ENCODE peak calls at places on chromosomes 2 and 18, in nine cellular contexts. V is NCI-H2171 treated with DMSO at 0.1 percent for 48 hours; N is A549; Y is activated CD4-positive, CD25-positive, alpha-beta regulatory T cell; M is NCI-H1417; W is activated CD8-positive, alpha-beta memory T cell treated with anti-CD3 and anti-CD28 coated beads for 48 hours; G is activated T-cell treated with anti-CD3 and anti-CD28 coated beads for 1 hour; B is aorta; P is NCI-H446 treated with DMSO at 0.1 percent for 48 hours. A is an unnamed sample.

GRCh38 chr2:133286326-133286922 is 281.8 kb downstream of the NCKAP5 start:
- DNase-seq in V (no peak), N (no peak), Y (no peak), M (no peak), W (no peak), G (no peak), B (no peak), P (no peak), A (no peak)

GRCh38 chr18:58639751-58640427 is 11.0 kb upstream of the ALPK2 start:
- DNase-seq in V (no peak), N (no peak), Y (no peak), M (no peak), W (no peak), G (no peak), B (no peak), P (no peak), A (no peak)

GRCh38 chr18:5626130-5626880 is 82.5 kb upstream of the EPB41L3 start:
- DNase-seq in V (no peak), N (no peak), Y (no peak), M (no peak), W (no peak), G (no peak), B (no peak), P (no peak), A (no peak)

GRCh38 chr2:105432749-105433148 is 33.9 kb upstream of the FHL2 start:
- DNase-seq in V (no peak), N (no peak), Y (no peak), M (no peak), W (no peak), G (no peak), B (no peak), P (no peak), A (no peak)

GRCh38 chr2:71101656-71102055 is 28.4 kb downstream of the MCEE start:
- DNase-seq in V (no peak), N (no peak), Y (no peak), M (no peak), W (no peak), G (no peak), B (no peak), P (no peak), A (no peak)

GRCh38 chr2:113227290-113227689 is 51.4 kb downstream of the PAX8 start:
- DNase-seq in V (no peak), N (no peak), Y (no peak), M (no peak), W (no peak), G (no peak), B (peak; percentile 5), P (no peak), A (no peak)

GRCh38 chr18:28041366-28041765 is 135.6 kb downstream of the CDH2 start:
- DNase-seq in V (no peak), N (peak; percentile 47), Y (no peak), M (peak; percentile 25), W (no peak), G (no peak), B (no peak), P (no peak), A (no peak)

GRCh38 chr2:234483568-234484251 is 13.2 kb downstream of the ARL4C start:
- DNase-seq in V (no peak), N (peak; percentile 43), Y (peak; percentile 35), M (peak; percentile 7), W (no peak), G (peak; percentile 61), B (no peak), P (no peak), A (no peak)

GRCh38 chr2:189613650-189614420 is 33.2 kb upstream of the SLC40A1 start:
- DNase-seq in V (no peak), N (peak; percentile 37), Y (no peak), M (no peak), W (no peak), G (no peak), B (no peak), P (no peak), A (no peak)

GRCh38 chr2:108625828-108626195 is 91.5 kb downstream of the LIMS1 start:
- DNase-seq in V (no peak), N (no peak), Y (no peak), M (no peak), W (no peak), G (no peak), B (no peak), P (no peak), A (no peak)

GRCh38 chr2:51350100-51350499 is 318.2 kb upstream of the NRXN1 start:
- DNase-seq in V (no peak), N (peak; percentile 22), Y (no peak), M (no peak), W (no peak), G (no peak), B (no peak), P (no peak), A (no peak)

GRCh38 chr2:224754129-224754528 is 38.0 kb upstream of the CCDC195 start:
- DNase-seq in V (no peak), N (no peak), Y (no peak), M (no peak), W (no peak), G (no peak), B (no peak), P (no peak), A (no peak)

GRCh38 chr2:184814428-184814827 is 216.1 kb downstream of the ZNF804A start:
- DNase-seq in V (no peak), N (no peak), Y (no peak), M (peak; percentile 84), W (no peak), G (no peak), B (no peak), P (no peak), A (no peak)

GRCh38 chr2:195575879-195576391 is 81.1 kb upstream of the SLC39A10 start:
- DNase-seq in V (peak; percentile 75), N (peak; percentile 78), Y (no peak), M (peak; percentile 69), W (no peak), G (no peak), B (no peak), P (no peak), A (no peak)

GRCh38 chr2:38254796-38255195 is 122.3 kb downstream of the ATL2 start:
- DNase-seq in V (no peak), N (no peak), Y (no peak), M (no peak), W (no peak), G (no peak), B (no peak), P (no peak), A (no peak)

GRCh38 chr2:73984922-73985317 is 210 bp downstream of the TET3 start:
- DNase-seq in V (peak; percentile 38), N (peak; percentile 35), Y (peak; percentile 50), M (peak; percentile 73), W (no peak), G (peak; percentile 61), B (peak; percentile 86), P (no peak), A (peak; percentile 58)

GRCh38 chr2:26352892-26353291 is 6.3 kb upstream of the ADGRF3 start:
- DNase-seq in V (no peak), N (peak; percentile 37), Y (no peak), M (no peak), W (no peak), G (no peak), B (no peak), P (no peak), A (no peak)

GRCh38 chr2:216664593-216665034 is 30.7 kb downstream of the IGFBP5 start:
- DNase-seq in V (peak; percentile 62), N (no peak), Y (no peak), M (no peak), W (no peak), G (no peak), B (no peak), P (no peak), A (no peak)

GRCh38 chr18:57297306-57297705 is 55.1 kb upstream of the ST8SIA3 start:
- DNase-seq in V (no peak), N (no peak), Y (no peak), M (no peak), W (no peak), G (no peak), B (no peak), P (no peak), A (no peak)

GRCh38 chr18:50083708-50084107 is 111.2 kb downstream of the MYO5B start:
- DNase-seq in V (no peak), N (no peak), Y (no peak), M (no peak), W (no peak), G (no peak), B (no peak), P (no peak), A (no peak)

A was measured in breast epithelium.